ENCODE peak calls at places on chromosomes 3 and 15, in ten cellular contexts. One of them, this sample, is unnamed.

GRCh38 chr15:41928637-41929620 is 35.1 kb upstream of the SPTBN5 start:
- DNase-seq in WTC11: no peak
- DNase-seq in hippocampal formation: peak
- DNase-seq in nephron progenitor cell: no peak
- DNase-seq in activated CD8-positive, alpha-beta T cell treated with anti-CD3 and anti-CD28 coated beads, Interleukin-2, amount 10 ng/mL, durations not matched to agents 7 days and 5 days: no peak
- DNase-seq in activated CD8-positive, alpha-beta memory T cell treated with anti-CD3 and anti-CD28 coated beads, Interleukin-2, amount 50 U/mL, for 4 hours: no peak
- DNase-seq in NCI-H2081 treated with DMSO at 0.1 percent for 48 hours: no peak
- DNase-seq in AG08396: peak
- DNase-seq in T-helper 2 cell: no peak
- DNase-seq in DMS153: no peak
- DNase-seq in this sample: no peak

GRCh38 chr3:51637941-51638471 is 33.0 kb upstream of the TEX264 start:
- DNase-seq in WTC11: peak
- DNase-seq in hippocampal formation: no peak
- DNase-seq in nephron progenitor cell: peak
- DNase-seq in activated CD8-positive, alpha-beta T cell treated with anti-CD3 and anti-CD28 coated beads, Interleukin-2, amount 10 ng/mL, durations not matched to agents 7 days and 5 days: peak
- DNase-seq in activated CD8-positive, alpha-beta memory T cell treated with anti-CD3 and anti-CD28 coated beads, Interleukin-2, amount 50 U/mL, for 4 hours: no peak
- DNase-seq in NCI-H2081 treated with DMSO at 0.1 percent for 48 hours: no peak
- DNase-seq in AG08396: peak
- DNase-seq in T-helper 2 cell: no peak
- DNase-seq in DMS153: peak
- DNase-seq in this sample: peak

GRCh38 chr15:82021992-82022391 is 23.8 kb downstream of the MEX3B start:
- DNase-seq in WTC11: no peak
- DNase-seq in hippocampal formation: no peak
- DNase-seq in nephron progenitor cell: no peak
- DNase-seq in activated CD8-positive, alpha-beta T cell treated with anti-CD3 and anti-CD28 coated beads, Interleukin-2, amount 10 ng/mL, durations not matched to agents 7 days and 5 days: no peak
- DNase-seq in activated CD8-positive, alpha-beta memory T cell treated with anti-CD3 and anti-CD28 coated beads, Interleukin-2, amount 50 U/mL, for 4 hours: no peak
- DNase-seq in NCI-H2081 treated with DMSO at 0.1 percent for 48 hours: no peak
- DNase-seq in AG08396: no peak
- DNase-seq in T-helper 2 cell: no peak
- DNase-seq in DMS153: peak
- DNase-seq in this sample: peak

GRCh38 chr15:90419738-90420487 is 31.9 kb downstream of the IQGAP1 start:
- DNase-seq in WTC11: no peak
- DNase-seq in hippocampal formation: no peak
- DNase-seq in nephron progenitor cell: no peak
- DNase-seq in activated CD8-positive, alpha-beta T cell treated with anti-CD3 and anti-CD28 coated beads, Interleukin-2, amount 10 ng/mL, durations not matched to agents 7 days and 5 days: no peak
- DNase-seq in activated CD8-positive, alpha-beta memory T cell treated with anti-CD3 and anti-CD28 coated beads, Interleukin-2, amount 50 U/mL, for 4 hours: no peak
- DNase-seq in NCI-H2081 treated with DMSO at 0.1 percent for 48 hours: no peak
- DNase-seq in AG08396: peak
- DNase-seq in T-helper 2 cell: no peak
- DNase-seq in DMS153: no peak
- DNase-seq in this sample: no peak

GRCh38 chr3:151052329-151052728 is 33.1 kb upstream of the MED12L start:
- DNase-seq in WTC11: no peak
- DNase-seq in hippocampal formation: no peak
- DNase-seq in nephron progenitor cell: no peak
- DNase-seq in activated CD8-positive, alpha-beta T cell treated with anti-CD3 and anti-CD28 coated beads, Interleukin-2, amount 10 ng/mL, durations not matched to agents 7 days and 5 days: no peak
- DNase-seq in activated CD8-positive, alpha-beta memory T cell treated with anti-CD3 and anti-CD28 coated beads, Interleukin-2, amount 50 U/mL, for 4 hours: no peak
- DNase-seq in NCI-H2081 treated with DMSO at 0.1 percent for 48 hours: no peak
- DNase-seq in AG08396: no peak
- DNase-seq in T-helper 2 cell: no peak
- DNase-seq in DMS153: no peak
- DNase-seq in this sample: no peak

GRCh38 chr15:70276401-70276800 is 178.7 kb upstream of the TLE3 start:
- DNase-seq in WTC11: no peak
- DNase-seq in hippocampal formation: no peak
- DNase-seq in nephron progenitor cell: no peak
- DNase-seq in activated CD8-positive, alpha-beta T cell treated with anti-CD3 and anti-CD28 coated beads, Interleukin-2, amount 10 ng/mL, durations not matched to agents 7 days and 5 days: no peak
- DNase-seq in activated CD8-positive, alpha-beta memory T cell treated with anti-CD3 and anti-CD28 coated beads, Interleukin-2, amount 50 U/mL, for 4 hours: no peak
- DNase-seq in NCI-H2081 treated with DMSO at 0.1 percent for 48 hours: no peak
- DNase-seq in AG08396: no peak
- DNase-seq in T-helper 2 cell: no peak
- DNase-seq in DMS153: no peak
- DNase-seq in this sample: no peak

GRCh38 chr15:70752142-70752754 is 11.1 kb downstream of the UACA start:
- DNase-seq in WTC11: no peak
- DNase-seq in hippocampal formation: no peak
- DNase-seq in nephron progenitor cell: no peak
- DNase-seq in activated CD8-positive, alpha-beta T cell treated with anti-CD3 and anti-CD28 coated beads, Interleukin-2, amount 10 ng/mL, durations not matched to agents 7 days and 5 days: no peak
- DNase-seq in activated CD8-positive, alpha-beta memory T cell treated with anti-CD3 and anti-CD28 coated beads, Interleukin-2, amount 50 U/mL, for 4 hours: no peak
- DNase-seq in NCI-H2081 treated with DMSO at 0.1 percent for 48 hours: no peak
- DNase-seq in AG08396: no peak
- DNase-seq in T-helper 2 cell: no peak
- DNase-seq in DMS153: no peak
- DNase-seq in this sample: no peak

GRCh38 chr3:151290673-151291072 is 12.3 kb upstream of the P2RY14 start:
- DNase-seq in WTC11: no peak
- DNase-seq in hippocampal formation: no peak
- DNase-seq in nephron progenitor cell: no peak
- DNase-seq in activated CD8-positive, alpha-beta T cell treated with anti-CD3 and anti-CD28 coated beads, Interleukin-2, amount 10 ng/mL, durations not matched to agents 7 days and 5 days: no peak
- DNase-seq in activated CD8-positive, alpha-beta memory T cell treated with anti-CD3 and anti-CD28 coated beads, Interleukin-2, amount 50 U/mL, for 4 hours: no peak
- DNase-seq in NCI-H2081 treated with DMSO at 0.1 percent for 48 hours: no peak
- DNase-seq in AG08396: peak
- DNase-seq in T-helper 2 cell: no peak
- DNase-seq in DMS153: no peak
- DNase-seq in this sample: no peak